ENCODE peak calls at places on chromosomes 16 and 17, in six cellular contexts. N is skeletal muscle cell; J is K562; L is activated naive CD4-positive, alpha-beta T cell; S is hypothalamus; Z is brain microvascular endothelial cell. Q is an unnamed sample.

GRCh38 chr17:50596191-50597037 is 35.9 kb downstream of the CACNA1G start:
- DNase-seq in N (no peak), J (peak), S (no peak), L (no peak), Z (no peak), Q (no peak)

GRCh38 chr16:84596161-84596560 is 21.7 kb downstream of the COTL1 start:
- DNase-seq in L (no peak), N (no peak), S (no peak), Z (no peak), J (no peak), Q (no peak)

GRCh38 chr16:82949016-82949415 is 322.2 kb downstream of the CDH13 start:
- DNase-seq in N (no peak), S (no peak), J (no peak), Z (no peak), L (no peak), Q (no peak)

GRCh38 chr16:12099451-12100123 is 123.1 kb downstream of the SNX29 start:
- DNase-seq in N (no peak), L (no peak), Z (no peak), S (no peak), J (no peak), Q (no peak)

GRCh38 chr17:36085710-36086268 is 4.2 kb downstream of the CCL3 start:
- DNase-seq in L (no peak), S (no peak), N (no peak), J (no peak), Z (no peak), Q (no peak)

GRCh38 chr17:2405247-2405926 is 4.5 kb upstream of the MNT start:
- DNase-seq in J (no peak), Z (peak), N (peak), L (no peak), S (no peak), Q (peak)

GRCh38 chr16:71811261-71811803 is 2.7 kb upstream of the AP1G1 start:
- DNase-seq in Z (no peak), L (no peak), S (no peak), N (no peak), J (no peak), Q (no peak)

GRCh38 chr16:61797296-61797695 is 238.9 kb downstream of the CDH8 start:
- DNase-seq in J (no peak), S (no peak), N (no peak), L (no peak), Z (no peak), Q (no peak)

GRCh38 chr17:81332949-81333570 is 38.0 kb upstream of the SLC38A10 start:
- DNase-seq in L (no peak), J (no peak), N (no peak), S (no peak), Z (no peak), Q (no peak)

GRCh38 chr17:65656390-65657250 is 95.2 kb upstream of the AXIN2 start:
- DNase-seq in L (no peak), S (no peak), J (no peak), N (no peak), Z (no peak), Q (no peak)

GRCh38 chr17:57092171-57092570 is 7.1 kb downstream of the AKAP1 start:
- DNase-seq in J (no peak), L (no peak), S (no peak), Z (peak), N (peak), Q (no peak)

GRCh38 chr16:26394409-26394808 is 672.3 kb upstream of the C16orf82 start:
- DNase-seq in N (no peak), S (no peak), Z (no peak), J (no peak), L (no peak), Q (no peak)

GRCh38 chr16:2486645-2487516 is 12.0 kb downstream of the TBC1D24 start:
- DNase-seq in L (peak), Z (no peak), N (no peak), J (no peak), S (peak), Q (peak)

GRCh38 chr17:65917560-65917959 is 274.4 kb downstream of the CEP112 start:
- DNase-seq in S (no peak), L (no peak), N (no peak), J (no peak), Z (no peak), Q (no peak)

GRCh38 chr16:77993111-77993571 is 29.2 kb upstream of the CLEC3A start:
- DNase-seq in N (peak), L (no peak), Z (no peak), S (no peak), J (no peak), Q (no peak)

GRCh38 chr17:66330646-66331037 is 28.2 kb downstream of the PRKCA start:
- DNase-seq in J (no peak), Z (no peak), N (no peak), L (no peak), S (no peak), Q (no peak)

GRCh38 chr16:11257131-11257938 is 1.3 kb upstream of the SOCS1 start:
- DNase-seq in Z (peak), N (peak), J (peak), S (peak), L (peak), Q (peak)

GRCh38 chr16:58492066-58492465 is 7.9 kb upstream of the NDRG4 start:
- DNase-seq in L (no peak), N (no peak), S (no peak), Z (no peak), J (no peak), Q (no peak)

GRCh38 chr16:87368029-87368765 is 15.4 kb downstream of the FBXO31 start:
- DNase-seq in Z (no peak), L (no peak), S (no peak), N (no peak), J (no peak), Q (no peak)

GRCh38 chr17:48997827-48998556 is 807 bp downstream of the IGF2BP1 start:
- DNase-seq in S (no peak), J (peak), N (no peak), L (no peak), Z (no peak), Q (no peak)

GRCh38 chr16:66927012-66927436 is 1.7 kb upstream of the RRAD start:
- DNase-seq in Z (peak), N (no peak), S (no peak), L (no peak), J (no peak), Q (peak)